ENCODE peak calls at places on chromosome X, in five cellular contexts. D, S, B, F and H are unnamed samples.

GRCh38 chrX:154417157-154417556 is 5.8 kb downstream of the TAFAZZIN start:
- DNase-seq in D (no peak), S (no peak), B (no peak), F (no peak), H (no peak)

GRCh38 chrX:11401966-11402365 is 108.8 kb downstream of the AMELX start:
- DNase-seq in D (no peak), S (no peak), B (no peak), F (no peak), H (no peak)

GRCh38 chrX:79036152-79036551 is 91.0 kb downstream of the P2RY10 start:
- DNase-seq in D (no peak), S (no peak), B (no peak), F (no peak), H (no peak)

GRCh38 chrX:40154853-40155616 is 57.3 kb upstream of the BCOR start:
- DNase-seq in D (no peak), S (no peak), B (peak), F (no peak), H (no peak)

GRCh38 chrX:2176733-2177132 is 324.0 kb downstream of the DHRSX start:
- DNase-seq in D (no peak), S (no peak), B (no peak), F (no peak), H (no peak)

GRCh38 chrX:31499120-31499519 is 427.3 kb upstream of the FTHL17 start:
- DNase-seq in D (no peak), S (no peak), B (no peak), F (no peak), H (no peak)

GRCh38 chrX:39895228-39896110 is 202.3 kb downstream of the BCOR start:
- DNase-seq in D (no peak), S (no peak), B (no peak), F (no peak), H (no peak)

GRCh38 chrX:143139681-143140080 is 114.0 kb downstream of the SPANXN4 start:
- DNase-seq in D (no peak), S (no peak), B (no peak), F (no peak), H (no peak)

GRCh38 chrX:38352362-38352761 is at the start of gene OTC:
- DNase-seq in D (no peak), S (no peak), B (no peak), F (no peak), H (no peak)

GRCh38 chrX:50813843-50814661 is at the start of gene SHROOM4:
- DNase-seq in D (peak), S (no peak), B (peak), F (no peak), H (peak)

GRCh38 chrX:153708415-153708814 is 15.8 kb downstream of the BCAP31 start:
- DNase-seq in D (no peak), S (no peak), B (peak), F (peak), H (peak)

GRCh38 chrX:101482296-101482695 is 3.0 kb upstream of the ARMCX4 start:
- DNase-seq in D (no peak), S (no peak), B (no peak), F (no peak), H (no peak)

GRCh38 chrX:3449287-3449686 is 102.8 kb upstream of the MXRA5 start:
- DNase-seq in D (no peak), S (no peak), B (no peak), F (no peak), H (no peak)